ENCODE peak calls at places on chromosomes 11 and 22, in five cellular contexts. M, H, G, N and D are unnamed samples.
A peak's percentile ranks its signal among the peaks of the same experiment; 100 is the strongest.

GRCh38 chr11:63979426-63979825 is 5.0 kb downstream of the COX8A start:
- DNase-seq in M (no peak), H (no peak), G (no peak), N (no peak), D (no peak)

GRCh38 chr22:37498289-37498909 is 12.2 kb upstream of the MFNG start:
- DNase-seq in M (no peak), H (no peak), G (no peak), N (peak; percentile 62), D (no peak)

GRCh38 chr11:17770048-17770652 is 35.6 kb downstream of the KCNC1 start:
- DNase-seq in M (no peak), H (no peak), G (no peak), N (no peak), D (peak; percentile 74)

GRCh38 chr11:121415861-121416260 is 36.3 kb upstream of the SORL1 start:
- DNase-seq in M (no peak), H (no peak), G (peak; percentile 49), N (no peak), D (no peak)

GRCh38 chr22:29623553-29624169 is 20.2 kb downstream of the NF2 start:
- DNase-seq in M (no peak), H (no peak), G (no peak), N (peak; percentile 6), D (no peak)

GRCh38 chr22:20509344-20510047 is 2.1 kb downstream of the MED15 start:
- DNase-seq in M (peak; percentile 79), H (peak; percentile 68), G (peak; percentile 93), N (peak; percentile 65), D (peak; percentile 95)

GRCh38 chr22:37971475-37972434 is 12.6 kb downstream of the SOX10 start:
- DNase-seq in M (no peak), H (no peak), G (no peak), N (no peak), D (peak; percentile 39)

GRCh38 chr22:23058481-23059336 is 11.6 kb upstream of the GNAZ start:
- DNase-seq in M (no peak), H (no peak), G (no peak), N (no peak), D (no peak)

GRCh38 chr11:130897262-130898182 is 18.8 kb downstream of the SNX19 start:
- DNase-seq in M (peak; percentile 80), H (peak; percentile 42), G (peak; percentile 47), N (no peak), D (peak; percentile 80)

GRCh38 chr22:46008291-46008690 is 31.3 kb upstream of the WNT7B start:
- DNase-seq in M (no peak), H (no peak), G (no peak), N (no peak), D (peak; percentile 77)

GRCh38 chr22:35380537-35381423 is at the start of gene HMOX1:
- DNase-seq in M (peak; percentile 79), H (peak; percentile 93), G (peak; percentile 85), N (no peak), D (peak; percentile 97)

GRCh38 chr11:124817036-124817435 is 16.8 kb upstream of the MSANTD2 start:
- DNase-seq in M (no peak), H (no peak), G (no peak), N (no peak), D (peak; percentile 31)

GRCh38 chr11:70153133-70153727 is 49.9 kb upstream of the FADD start:
- DNase-seq in M (no peak), H (no peak), G (peak; percentile 36), N (no peak), D (peak; percentile 54)

GRCh38 chr11:105910095-105910715 is 111.8 kb downstream of the MSANTD4 start:
- DNase-seq in M (peak; percentile 22), H (no peak), G (peak; percentile 83), N (no peak), D (no peak)